ENCODE peak calls at places on chromosome 19, in ten cellular contexts. R, P, H, C, Y, A, K, N, G and W are unnamed samples.

GRCh38 chr19:17423429-17424208 is 3.8 kb downstream of the MVB12A start:
- DNase-seq in C (no peak), N (no peak), K (no peak), G (no peak), A (no peak), P (no peak), H (no peak), R (no peak), Y (no peak), W (peak; percentile 64)

GRCh38 chr19:18294467-18294864 is 13.0 kb upstream of the JUND start:
- DNase-seq in G (peak; percentile 59), K (peak; percentile 35), A (peak; percentile 88), N (peak; percentile 61), C (peak; percentile 73), H (peak; percentile 84), Y (no peak), P (peak; percentile 34), R (no peak), W (no peak)

GRCh38 chr19:32708457-32708856 is 11.1 kb upstream of the TDRD12 start:
- DNase-seq in R (no peak), C (no peak), A (no peak), N (peak; percentile 26), H (no peak), P (no peak), K (no peak), G (no peak), Y (no peak), W (no peak)

GRCh38 chr19:49056101-49056901 is 1.2 kb downstream of the CGB7 start:
- DNase-seq in A (peak; percentile 68), G (peak; percentile 76), C (no peak), P (peak; percentile 59), R (peak; percentile 21), H (peak; percentile 51), Y (peak; percentile 10), K (peak; percentile 49), N (peak; percentile 52), W (peak; percentile 55)

GRCh38 chr19:38692458-38693379 is 45.3 kb downstream of the ACTN4 start:
- DNase-seq in H (no peak), P (peak; percentile 41), R (no peak), G (peak; percentile 67), K (no peak), Y (no peak), N (no peak), A (no peak), C (no peak), W (no peak)

GRCh38 chr19:13920940-13921744 is 15.1 kb downstream of the CC2D1A start:
- DNase-seq in K (no peak), P (peak; percentile 57), N (peak; percentile 60), A (peak; percentile 64), C (no peak), R (peak; percentile 64), Y (peak; percentile 38), G (peak; percentile 76), H (no peak), W (peak; percentile 48)

GRCh38 chr19:13764821-13765394 is 586 bp downstream of the MRI1 start:
- DNase-seq in K (no peak), A (peak; percentile 46), P (no peak), H (no peak), G (peak; percentile 58), Y (no peak), R (no peak), N (peak; percentile 23), C (no peak), W (no peak)

GRCh38 chr19:8148410-8149231 is 771 bp downstream of the FBN3 start:
- DNase-seq in A (no peak), G (peak; percentile 97), N (peak; percentile 43), P (no peak), H (no peak), R (no peak), K (no peak), Y (no peak), C (no peak), W (no peak)

GRCh38 chr19:33125929-33126388 is 6.0 kb upstream of the WDR88 start:
- DNase-seq in A (peak; percentile 56), H (peak; percentile 16), K (peak; percentile 37), Y (peak; percentile 14), C (no peak), N (peak; percentile 58), P (peak; percentile 53), G (peak; percentile 82), R (peak; percentile 64), W (peak; percentile 71)

GRCh38 chr19:42306646-42307045 is 4.2 kb upstream of the PAFAH1B3 start:
- DNase-seq in H (no peak), P (no peak), C (no peak), A (no peak), R (no peak), G (peak; percentile 87), N (no peak), Y (no peak), K (no peak), W (no peak)

GRCh38 chr19:38003427-38004099 is 96.6 kb downstream of the SIPA1L3 start:
- DNase-seq in Y (peak; percentile 46), K (peak; percentile 59), R (peak; percentile 87), G (peak; percentile 84), A (peak; percentile 87), N (peak; percentile 94), C (no peak), P (peak; percentile 92), H (no peak), W (peak; percentile 90)

GRCh38 chr19:16942583-16942982 is 53.8 kb downstream of the F2RL3 start:
- DNase-seq in H (no peak), R (no peak), N (no peak), G (no peak), Y (no peak), K (no peak), A (no peak), C (no peak), P (no peak), W (peak; percentile 21)

GRCh38 chr19:47002106-47002766 is 17.4 kb upstream of the NPAS1 start:
- DNase-seq in P (no peak), K (no peak), N (no peak), C (no peak), Y (no peak), G (peak; percentile 60), H (no peak), A (no peak), R (no peak), W (no peak)
- TF ChIP-seq CTCF in P (no peak), K (no peak), N (no peak), C (no peak), Y (no peak), G (peak; percentile 25), H (no peak), A (peak; percentile 21), R (no peak), W (no peak)

GRCh38 chr19:6772866-6773322 is 386 bp downstream of the VAV1 start:
- DNase-seq in P (no peak), Y (no peak), H (no peak), G (no peak), R (no peak), C (no peak), K (no peak), N (no peak), A (no peak), W (no peak)

GRCh38 chr19:6774821-6775707 is 2.6 kb downstream of the VAV1 start:
- DNase-seq in Y (no peak), H (no peak), R (no peak), P (no peak), G (no peak), A (no peak), K (peak; percentile 36), N (no peak), C (no peak), W (no peak)

GRCh38 chr19:6773323-6773931 is 919 bp downstream of the VAV1 start:
- DNase-seq in Y (no peak), K (peak; percentile 31), G (peak; percentile 46), C (no peak), R (no peak), N (no peak), P (no peak), A (no peak), H (peak; percentile 44), W (no peak)

GRCh38 chr19:6769006-6769637 is 1.9 kb upstream of the SH2D3A start:
- DNase-seq in G (peak; percentile 74), H (no peak), P (no peak), C (no peak), Y (no peak), N (peak; percentile 38), R (peak; percentile 20), A (no peak), K (no peak), W (peak; percentile 51)

DNA sequence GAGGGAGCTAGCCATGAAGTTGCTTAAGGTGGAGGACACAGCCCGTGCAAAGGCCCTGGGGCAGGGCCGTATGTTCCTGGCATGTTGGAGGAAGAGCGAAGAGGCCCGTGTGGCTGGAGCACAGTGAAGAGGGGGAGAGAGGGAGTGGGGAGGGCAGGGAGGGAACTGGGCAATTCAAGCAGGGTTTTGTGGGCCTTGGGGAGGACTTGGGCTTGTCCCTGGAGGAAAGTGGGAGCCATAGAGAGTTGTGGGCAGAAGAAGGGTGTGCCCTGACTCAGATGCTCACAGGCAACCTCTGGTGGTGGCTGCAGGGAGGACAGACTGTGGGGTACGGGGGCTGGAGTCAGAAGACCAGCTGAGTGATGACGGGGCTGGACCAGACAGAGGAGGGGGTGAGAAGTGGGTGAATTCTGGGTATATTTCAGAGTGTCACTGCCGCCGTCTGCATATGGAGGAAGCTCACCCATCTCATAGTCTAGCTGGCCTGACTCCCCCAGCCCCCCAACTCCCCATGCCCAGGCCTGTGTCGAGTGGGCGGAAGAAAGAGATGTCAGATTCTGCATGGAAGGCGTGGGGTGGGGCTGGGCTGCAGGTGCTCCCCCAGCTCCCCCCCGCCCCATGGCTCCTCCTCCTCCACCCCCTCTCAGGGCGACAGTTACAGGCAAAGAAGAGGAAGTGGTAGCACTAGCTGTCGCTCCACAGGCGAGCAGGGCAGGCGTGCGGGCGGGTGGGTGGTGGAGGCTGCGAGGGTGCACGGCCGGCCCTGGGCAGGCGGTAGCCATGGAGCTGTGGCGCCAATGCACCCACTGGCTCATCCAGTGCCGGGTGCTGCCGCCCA is at the start of gene VAV1:
- DNase-seq in A (no peak), H (peak; percentile 79), N (no peak), P (no peak), K (peak; percentile 61), C (peak; percentile 21), Y (no peak), R (no peak), G (peak; percentile 36), W (no peak)
- TF ChIP-seq CTCF in A (no peak), H (peak; percentile 20), N (no peak), P (no peak), K (no peak), C (no peak), Y (no peak), R (no peak), G (no peak), W (peak; percentile 9)

GRCh38 chr19:29923653-29924052 is 18.4 kb upstream of the URI1 start:
- DNase-seq in P (no peak), R (no peak), Y (no peak), K (no peak), C (no peak), A (no peak), H (no peak), G (no peak), N (no peak), W (no peak)
- TF ChIP-seq CTCF in P (no peak), R (no peak), Y (no peak), K (no peak), C (no peak), A (no peak), H (no peak), G (no peak), N (peak; percentile 10), W (no peak)

GRCh38 chr19:10568826-10569651 is at the start of gene CDKN2D:
- DNase-seq in C (peak; percentile 99), K (peak; percentile 100), H (peak; percentile 99), G (peak; percentile 100), Y (peak; percentile 98), P (peak; percentile 99), A (peak; percentile 100), R (peak; percentile 99), N (peak; percentile 100), W (peak; percentile 99)
- TF ChIP-seq CTCF in C (no peak), K (peak; percentile 56), H (no peak), G (no peak), Y (peak; percentile 91), P (no peak), A (no peak), R (no peak), N (no peak), W (no peak)